ENCODE peak calls at places on chromosome 5, in nine cellular contexts. E is activated naive CD4-positive, alpha-beta T cell; M is hepatic stellate cell; Y is brain microvascular endothelial cell; O is RCC 7860; T is glutamatergic neuron; R is aorta; H is naive thymus-derived CD8-positive, alpha-beta T cell; F is SK-N-SH. V is an unnamed sample.

GRCh38 chr5:148443998-148444397 is 60.2 kb downstream of the FBXO38 start:
- DNase-seq in E (no peak), M (peak), Y (peak), O (peak), T (peak), R (no peak), H (peak), F (peak), V (no peak)

GRCh38 chr5:76771705-76772405 is 47.0 kb upstream of the F2RL1 start:
- DNase-seq in E (no peak), M (no peak), Y (no peak), O (no peak), T (no peak), R (no peak), H (no peak), F (no peak), V (no peak)

GRCh38 chr5:110873773-110874437 is 135.1 kb downstream of the SLC25A46 start:
- DNase-seq in E (no peak), M (no peak), Y (no peak), O (no peak), T (no peak), R (no peak), H (no peak), F (no peak), V (no peak)

GRCh38 chr5:135441256-135441915 is 5.8 kb downstream of the DCANP1 start:
- DNase-seq in E (no peak), M (no peak), Y (no peak), O (no peak), T (no peak), R (peak), H (no peak), F (no peak), V (peak)

GRCh38 chr5:138459311-138459710 is 6.0 kb upstream of the EGR1 start:
- DNase-seq in E (peak), M (no peak), Y (no peak), O (no peak), T (no peak), R (peak), H (peak), F (no peak), V (no peak)

GRCh38 chr5:68227532-68228160 is 12.1 kb downstream of the PIK3R1 start:
- DNase-seq in E (no peak), M (no peak), Y (no peak), O (no peak), T (no peak), R (no peak), H (no peak), F (no peak), V (no peak)

GRCh38 chr5:143896981-143897380 is 85.0 kb downstream of the HMHB1 start:
- DNase-seq in E (no peak), M (peak), Y (peak), O (no peak), T (no peak), R (no peak), H (no peak), F (no peak), V (no peak)

GRCh38 chr5:173245319-173246134 is 10.5 kb upstream of the NKX2-5 start:
- DNase-seq in E (no peak), M (no peak), Y (no peak), O (no peak), T (no peak), R (no peak), H (no peak), F (no peak), V (peak)

GRCh38 chr5:95081500-95082355 is 203.2 kb downstream of the MCTP1 start:
- DNase-seq in E (peak), M (peak), Y (peak), O (peak), T (no peak), R (no peak), H (no peak), F (no peak), V (no peak)

GRCh38 chr5:43113546-43113945 is 7.2 kb upstream of the ZNF131 start:
- DNase-seq in E (no peak), M (no peak), Y (no peak), O (no peak), T (no peak), R (no peak), H (no peak), F (no peak), V (no peak)

GRCh38 chr5:172754957-172755356 is 16.0 kb downstream of the DUSP1 start:
- DNase-seq in E (no peak), M (no peak), Y (no peak), O (no peak), T (no peak), R (no peak), H (no peak), F (no peak), V (no peak)

GRCh38 chr5:26329562-26330189 is 708.7 kb downstream of the CDH9 start:
- DNase-seq in E (no peak), M (no peak), Y (no peak), O (no peak), T (no peak), R (no peak), H (no peak), F (peak), V (no peak)

GRCh38 chr5:6583049-6583880 is 49.6 kb downstream of the NSUN2 start:
- DNase-seq in E (no peak), M (peak), Y (no peak), O (no peak), T (peak), R (peak), H (peak), F (peak), V (peak)

GRCh38 chr5:16033196-16033925 is 146.2 kb downstream of the MARCHF11 start:
- DNase-seq in E (no peak), M (no peak), Y (no peak), O (no peak), T (no peak), R (no peak), H (no peak), F (no peak), V (no peak)

GRCh38 chr5:139517683-139518564 is 35.4 kb upstream of the STING1 start:
- DNase-seq in E (peak), M (peak), Y (peak), O (peak), T (peak), R (peak), H (peak), F (peak), V (peak)

V was measured in ecto neural progenitor cell.